ENCODE peak calls at places on chromosomes 12 and 14, in six cellular contexts. R, C, K, H, E and S are unnamed samples.

GRCh38 chr12:12946686-12947355 is 5.1 kb downstream of the GPRC5D start:
- DNase-seq in H (peak; percentile 6), C (no peak), E (no peak), R (no peak), K (no peak), S (no peak)

GRCh38 chr12:63937381-63938168 is 93.1 kb downstream of the SRGAP1 start:
- DNase-seq in R (no peak), E (no peak), H (no peak), K (no peak), C (no peak), S (no peak)

GRCh38 chr12:19694627-19695026 is 255.3 kb downstream of the AEBP2 start:
- DNase-seq in K (no peak), E (no peak), R (no peak), C (no peak), H (no peak), S (no peak)

GRCh38 chr12:49538740-49539403 is at the start of gene KCNH3:
- DNase-seq in K (peak; percentile 86), E (peak; percentile 86), C (peak; percentile 83), R (peak; percentile 55), H (peak; percentile 61), S (peak; percentile 81)

GRCh38 chr14:32565256-32565655 is 236.2 kb downstream of the AKAP6 start:
- DNase-seq in K (no peak), E (no peak), H (no peak), R (no peak), C (no peak), S (no peak)

GRCh38 chr12:29155079-29155478 is 6.0 kb downstream of the FAR2 start:
- DNase-seq in C (no peak), R (no peak), H (no peak), K (no peak), E (no peak), S (no peak)

GRCh38 chr14:76024211-76024907 is 38.8 kb downstream of the IFT43 start:
- DNase-seq in R (no peak), E (no peak), H (no peak), C (no peak), K (no peak), S (no peak)

GRCh38 chr12:6608592-6609311 is 1.6 kb upstream of the CHD4 start:
- DNase-seq in E (no peak), K (peak; percentile 70), H (no peak), R (no peak), C (peak; percentile 25), S (no peak)

GRCh38 chr12:30930238-30931010 is 3.9 kb downstream of the TSPAN11 start:
- DNase-seq in H (no peak), K (no peak), R (no peak), E (no peak), C (no peak), S (no peak)

GRCh38 chr12:119274636-119275065 is 59.9 kb upstream of the CCDC60 start:
- DNase-seq in K (no peak), E (no peak), R (no peak), C (no peak), H (no peak), S (no peak)

GRCh38 chr12:119735079-119735478 is 67.1 kb downstream of the PRKAB1 start:
- DNase-seq in E (no peak), H (no peak), K (no peak), C (no peak), R (no peak), S (no peak)